ENCODE peak calls at places on chromosomes 13 and 19, in five cellular contexts. S is uterus, M is body of pancreas, K is adrenal gland, P is heart left ventricle. T is an unnamed sample.

GRCh38 chr13:44140146-44140545 is 233.5 kb upstream of the SERP2 start:
- DNase-seq in S (no peak), M (no peak), K (no peak), P (no peak), T (no peak)

GRCh38 chr19:558770-559439 is 13.5 kb upstream of the BSG start:
- DNase-seq in S (peak), M (no peak), K (no peak), P (peak), T (no peak)

GRCh38 chr19:13830761-13831481 is 35.7 kb downstream of the ZSWIM4 start:
- DNase-seq in S (peak), M (no peak), K (no peak), P (no peak), T (no peak)

GRCh38 chr19:43430142-43430710 is 15.5 kb downstream of the TEX101 start:
- DNase-seq in S (no peak), M (no peak), K (no peak), P (no peak), T (no peak)

GRCh38 chr19:42109896-42110295 is 22.4 kb downstream of the POU2F2 start:
- DNase-seq in S (no peak), M (no peak), K (no peak), P (no peak), T (no peak)

GRCh38 chr13:106187092-106187491 is 348.4 kb downstream of the EFNB2 start:
- DNase-seq in S (no peak), M (no peak), K (no peak), P (no peak), T (no peak)

GRCh38 chr19:408441-409005 is 424 bp downstream of the C2CD4C start:
- DNase-seq in S (no peak), M (no peak), K (no peak), P (peak), T (peak)

GRCh38 chr19:46630806-46631205 is 5.2 kb downstream of the GNG8 start:
- DNase-seq in S (no peak), M (no peak), K (no peak), P (no peak), T (no peak)

GRCh38 chr19:11420429-11420893 is 1.3 kb upstream of the RGL3 start:
- DNase-seq in S (peak), M (peak), K (peak), P (peak), T (no peak)

GRCh38 chr13:93233997-93234416 is 7.4 kb downstream of the GPC6 start:
- DNase-seq in S (no peak), M (no peak), K (no peak), P (no peak), T (no peak)

GRCh38 chr13:28337196-28338045 is 157.5 kb downstream of the FLT1 start:
- DNase-seq in S (no peak), M (no peak), K (no peak), P (no peak), T (no peak)

GRCh38 chr19:35704218-35704617 is at the start of gene ZBTB32:
- DNase-seq in S (no peak), M (no peak), K (no peak), P (peak), T (no peak)

GRCh38 chr19:17296278-17296677 is 6.9 kb downstream of the ABHD8 start:
- DNase-seq in S (no peak), M (no peak), K (peak), P (no peak), T (peak)

GRCh38 chr13:69291292-69291906 is 816.2 kb upstream of the ATXN8OS start:
- DNase-seq in S (no peak), M (no peak), K (no peak), P (no peak), T (no peak)

GRCh38 chr19:4579389-4579788 is 19.9 kb upstream of the SEMA6B start:
- DNase-seq in S (no peak), M (no peak), K (no peak), P (no peak), T (no peak)

GRCh38 chr19:28641395-28641794 is 571.6 kb downstream of the UQCRFS1 start:
- DNase-seq in S (no peak), M (no peak), K (no peak), P (no peak), T (no peak)

GRCh38 chr13:113926951-113927660 is 46.8 kb downstream of the C13orf46 start:
- DNase-seq in S (no peak), M (no peak), K (peak), P (peak), T (no peak)

GRCh38 chr13:111281751-111282311 is 38.6 kb upstream of the TEX29 start:
- DNase-seq in S (no peak), M (no peak), K (no peak), P (no peak), T (no peak)

GRCh38 chr13:29594310-29594709 is 1.2 kb downstream of the SLC7A1 start:
- DNase-seq in S (peak), M (peak), K (peak), P (no peak), T (peak)

GRCh38 chr19:53086949-53087348 is 16.3 kb downstream of the ZNF160 start:
- DNase-seq in S (peak), M (peak), K (peak), P (peak), T (no peak)

GRCh38 chr13:59587030-59587429 is 576.7 kb downstream of the DIAPH3 start:
- DNase-seq in S (no peak), M (no peak), K (no peak), P (no peak), T (no peak)

GRCh38 chr13:77460195-77460594 is 75.3 kb upstream of the SCEL start:
- DNase-seq in S (no peak), M (peak), K (peak), P (peak), T (no peak)

GRCh38 chr13:62846302-62846701 is 1430.7 kb upstream of the PCDH20 start:
- DNase-seq in S (no peak), M (no peak), K (no peak), P (no peak), T (no peak)

GRCh38 chr19:45294291-45295029 is 28.2 kb downstream of the CKM start:
- DNase-seq in S (no peak), M (peak), K (peak), P (no peak), T (no peak)
- TF ChIP-seq POLR2A in S (no peak), M (no peak), K (no peak), P (no peak), T (no peak)

DNA sequence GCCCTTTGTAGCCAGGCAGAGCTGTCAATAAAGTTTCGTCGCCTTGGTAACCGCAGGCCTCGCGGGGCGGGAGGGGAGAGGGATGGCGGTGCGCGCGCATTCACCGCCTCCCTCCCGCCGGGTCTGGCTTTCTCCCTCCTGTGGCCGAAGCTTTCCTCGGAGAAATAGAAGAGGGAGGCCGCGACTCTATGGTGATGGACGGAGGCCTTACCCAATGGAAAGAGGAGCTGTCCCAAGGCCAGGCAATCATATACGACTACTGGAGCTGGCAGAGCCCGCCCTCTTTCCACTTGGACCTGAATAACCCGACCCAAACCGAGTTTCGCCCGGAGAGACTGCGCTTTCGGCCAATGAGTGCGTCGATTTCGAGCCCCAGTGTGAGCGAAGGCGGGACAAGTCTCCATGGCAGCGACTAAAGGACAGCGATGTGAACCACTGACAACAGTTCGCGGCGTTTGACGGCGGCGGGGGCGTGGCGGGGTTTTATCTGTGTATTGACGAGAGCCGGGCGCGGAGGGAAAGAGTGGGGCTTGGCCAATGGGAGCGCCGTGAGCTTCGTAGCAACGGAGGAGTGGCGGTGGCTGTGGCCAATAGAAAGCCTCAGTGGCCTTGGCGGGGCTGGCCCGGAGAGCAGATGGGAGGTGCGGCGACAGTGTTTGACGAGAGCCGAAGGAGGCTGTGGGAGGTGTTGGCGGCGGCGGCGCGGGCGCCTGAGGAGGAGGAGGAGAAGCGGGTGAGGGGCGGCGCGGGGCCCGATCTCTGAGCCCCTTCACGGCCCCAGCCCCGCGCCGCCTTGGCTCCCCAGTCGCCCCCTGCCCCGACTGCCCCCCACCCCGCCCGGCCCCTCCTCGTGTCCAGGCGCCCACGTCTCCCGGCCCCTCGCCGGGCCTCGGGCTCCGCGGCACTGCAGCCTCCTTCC is at the start of gene KMT5C:
- DNase-seq in S (peak), M (peak), K (peak), P (peak), T (peak)
- TF ChIP-seq POLR2A in S (peak), M (peak), K (peak), P (no peak), T (peak)

DNA sequence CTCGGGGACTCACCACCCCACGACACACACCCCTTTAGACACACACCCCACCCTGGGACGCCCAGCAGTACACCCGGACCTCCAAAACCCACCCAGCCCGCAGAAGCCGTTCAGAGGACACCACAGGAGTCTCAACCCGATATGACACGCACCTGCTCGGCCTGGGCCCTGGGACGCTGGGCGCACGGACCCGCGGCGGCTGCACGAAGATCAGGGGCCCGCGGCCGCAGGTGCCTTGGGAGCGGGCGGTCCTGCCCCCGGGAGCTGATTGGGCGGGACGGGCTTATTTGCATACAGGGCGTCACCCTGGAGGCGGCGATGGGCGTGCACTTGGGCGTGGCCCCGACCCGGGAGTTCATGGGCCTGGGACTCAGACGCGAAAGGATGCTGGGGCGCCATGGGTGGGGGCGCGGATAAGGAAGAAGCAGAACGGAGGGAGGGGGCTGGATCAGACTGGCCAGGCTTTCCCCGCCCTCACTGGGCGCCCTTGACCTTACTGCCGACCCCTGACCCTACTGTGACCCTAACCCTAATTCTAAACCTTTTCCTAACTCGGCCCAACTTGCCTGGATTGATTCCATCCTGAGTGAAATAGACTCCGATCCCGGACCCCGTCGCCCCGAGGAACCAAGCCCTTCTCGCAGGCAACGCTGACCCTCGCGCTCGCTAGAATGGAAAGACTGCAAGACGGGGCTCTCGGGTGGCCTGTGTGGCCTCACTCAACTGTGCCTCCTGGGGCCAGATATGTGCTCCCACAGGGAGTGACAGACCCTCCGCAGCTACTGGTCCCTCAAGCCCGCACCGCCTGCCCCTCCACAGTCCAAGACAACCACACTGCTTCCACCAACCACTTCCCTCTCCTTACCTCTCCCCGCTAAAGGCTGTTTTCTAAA is at the start of gene MEF2B:
- DNase-seq in S (no peak), M (peak), K (peak), P (peak), T (no peak)
- TF ChIP-seq POLR2A in S (no peak), M (no peak), K (no peak), P (no peak), T (no peak)

DNA sequence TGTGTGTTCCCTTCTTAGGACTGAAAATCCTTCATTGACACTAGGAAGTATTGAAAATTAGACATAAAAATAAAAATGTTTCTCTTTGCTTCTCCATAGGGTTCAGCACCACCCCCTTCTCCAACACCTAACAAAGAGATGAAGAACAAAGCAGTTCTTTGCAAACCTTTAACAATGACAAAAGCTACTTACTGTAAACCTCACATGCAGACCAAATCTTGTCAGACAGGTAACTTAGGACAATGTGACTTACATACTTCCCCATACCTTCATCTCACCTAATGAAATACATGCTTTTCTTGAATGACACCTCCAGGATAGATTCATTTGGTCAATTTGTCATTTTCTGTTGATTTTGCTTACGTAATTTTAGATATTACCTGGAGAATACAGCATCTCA is 99.9 kb downstream of the ZMYM2 start:
- DNase-seq in S (no peak), M (no peak), K (no peak), P (no peak), T (no peak)
- TF ChIP-seq POLR2A in S (no peak), M (no peak), K (no peak), P (no peak), T (no peak)

DNA sequence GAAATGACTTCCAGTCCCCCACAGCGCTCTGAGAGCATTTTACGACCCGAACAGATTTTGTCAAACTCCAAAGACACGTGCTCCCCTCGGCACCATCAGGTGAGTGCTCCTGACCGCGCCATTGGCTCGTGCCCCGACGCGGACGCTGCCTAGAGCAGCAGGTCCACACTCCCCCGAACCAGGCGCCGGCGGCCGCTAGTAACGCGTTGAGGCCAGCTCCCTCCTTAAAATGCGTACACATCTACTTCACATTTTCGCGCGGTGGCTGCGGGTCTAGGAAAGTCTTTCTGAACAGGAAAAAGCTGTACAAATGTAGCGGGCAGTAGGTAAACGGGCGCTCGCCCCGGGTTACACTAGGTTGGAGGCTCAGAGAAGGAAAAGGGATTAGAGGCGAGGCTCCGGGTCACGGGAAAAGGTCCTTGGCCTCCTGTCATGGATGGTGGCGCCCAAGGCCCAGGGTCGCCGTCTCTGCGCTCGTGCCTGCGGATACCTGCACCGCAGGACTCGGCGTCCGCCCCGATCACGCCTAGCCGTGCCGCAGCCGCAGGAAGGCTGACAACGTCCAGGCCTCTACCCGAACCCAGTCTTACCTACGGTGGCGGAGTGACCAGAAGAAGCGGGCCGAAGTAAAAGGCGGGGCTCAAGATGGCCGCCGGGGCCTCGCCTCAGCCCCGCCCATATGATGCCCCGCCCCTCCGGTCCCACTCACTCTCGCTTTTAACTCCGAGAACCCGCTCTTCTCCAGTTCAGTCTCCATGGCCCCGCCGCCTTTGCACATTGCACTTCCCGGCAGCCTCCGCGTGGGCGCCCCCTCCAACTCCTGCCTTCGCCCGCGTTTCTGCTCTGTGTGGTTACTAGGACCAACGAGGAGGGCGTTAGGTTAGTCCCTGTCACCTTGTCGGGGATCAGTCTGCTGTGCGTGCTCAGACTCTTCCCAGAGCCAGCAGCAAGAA is at the start of gene ESD:
- DNase-seq in S (peak), M (peak), K (peak), P (peak), T (peak)
- TF ChIP-seq POLR2A in S (peak), M (peak), K (peak), P (no peak), T (peak)